ENCODE peak calls at places on chromosomes 1 and 21, in seven cellular contexts. E is pancreas, K is sigmoid colon, V is tibial artery, T is stomach, F is heart right ventricle, L is cardiac fibroblast. O is an unnamed sample.

GRCh38 chr1:90959352-90960206 is 62.3 kb downstream of the ZNF644 start:
- DNase-seq in E (no peak), K (no peak), V (no peak), T (no peak), F (no peak), L (peak; percentile 68), O (peak; percentile 5)

GRCh38 chr1:233518344-233518743 is 95.6 kb upstream of the KCNK1 start:
- DNase-seq in E (no peak), K (no peak), V (no peak), T (peak; percentile 42), F (no peak), L (peak; percentile 4), O (peak; percentile 15)

GRCh38 chr1:153919879-153920852 is 2.6 kb downstream of the GATAD2B start:
- DNase-seq in E (no peak), K (no peak), V (no peak), T (no peak), F (no peak), L (peak; percentile 41), O (no peak)

GRCh38 chr1:40257313-40257687 is 736 bp upstream of the ZMPSTE24 start:
- DNase-seq in E (peak; percentile 33), K (no peak), V (no peak), T (peak; percentile 34), F (no peak), L (no peak), O (no peak)

GRCh38 chr1:100834779-100835645 is 59.6 kb downstream of the EXTL2 start:
- DNase-seq in E (no peak), K (no peak), V (no peak), T (no peak), F (no peak), L (peak; percentile 31), O (peak; percentile 13)

GRCh38 chr1:185926562-185926961 is 192.4 kb downstream of the HMCN1 start:
- DNase-seq in E (no peak), K (no peak), V (no peak), T (no peak), F (no peak), L (peak; percentile 41), O (no peak)

GRCh38 chr1:103265551-103265950 is 157.2 kb upstream of the COL11A1 start:
- DNase-seq in E (no peak), K (no peak), V (no peak), T (no peak), F (no peak), L (no peak), O (no peak)

GRCh38 chr1:33349081-33349759 is 28.3 kb upstream of the A3GALT2 start:
- DNase-seq in E (peak; percentile 59), K (peak; percentile 75), V (no peak), T (peak; percentile 53), F (no peak), L (no peak), O (no peak)

GRCh38 chr1:84170171-84170570 is 26.1 kb downstream of the PRKACB start:
- DNase-seq in E (no peak), K (no peak), V (no peak), T (no peak), F (no peak), L (no peak), O (no peak)

GRCh38 chr1:31931241-31932225 is 6.6 kb downstream of the PTP4A2 start:
- DNase-seq in E (no peak), K (no peak), V (no peak), T (no peak), F (no peak), L (peak; percentile 73), O (no peak)

GRCh38 chr1:247189981-247190798 is 18.4 kb upstream of the ZNF124 start:
- DNase-seq in E (no peak), K (no peak), V (no peak), T (no peak), F (no peak), L (no peak), O (no peak)

GRCh38 chr1:208855403-208855802 is 611.2 kb upstream of the PLXNA2 start:
- DNase-seq in E (no peak), K (no peak), V (no peak), T (no peak), F (no peak), L (no peak), O (peak; percentile 61)

GRCh38 chr21:14833952-14834351 is 230.8 kb downstream of the NRIP1 start:
- DNase-seq in E (no peak), K (no peak), V (no peak), T (no peak), F (no peak), L (no peak), O (no peak)

GRCh38 chr1:94980049-94980908 is 53.4 kb upstream of the CNN3 start:
- DNase-seq in E (no peak), K (no peak), V (no peak), T (no peak), F (no peak), L (no peak), O (no peak)

GRCh38 chr1:219990782-219991510 is 55.4 kb downstream of the EPRS1 start:
- DNase-seq in E (no peak), K (no peak), V (no peak), T (no peak), F (no peak), L (peak; percentile 59), O (no peak)

GRCh38 chr21:34892196-34892595 is 156.9 kb downstream of the RUNX1 start:
- DNase-seq in E (no peak), K (no peak), V (no peak), T (no peak), F (no peak), L (no peak), O (no peak)

GRCh38 chr1:54795841-54796468 is 5.2 kb downstream of the TTC22 start:
- DNase-seq in E (no peak), K (no peak), V (no peak), T (peak; percentile 83), F (no peak), L (no peak), O (no peak)

GRCh38 chr1:175734642-175735041 is 8.8 kb downstream of the TNR start:
- DNase-seq in E (no peak), K (no peak), V (no peak), T (no peak), F (no peak), L (no peak), O (no peak)

GRCh38 chr1:212010004-212010403 is 25.4 kb downstream of the INTS7 start:
- DNase-seq in E (no peak), K (no peak), V (no peak), T (no peak), F (no peak), L (no peak), O (no peak)

GRCh38 chr1:2414297-2414958 is 2.1 kb upstream of the PEX10 start:
- DNase-seq in E (peak; percentile 65), K (peak; percentile 88), V (peak; percentile 58), T (peak; percentile 79), F (peak; percentile 71), L (peak; percentile 69), O (peak; percentile 42)

GRCh38 chr1:162587761-162588260 is 26.3 kb downstream of the UAP1 start:
- DNase-seq in E (no peak), K (no peak), V (no peak), T (no peak), F (no peak), L (no peak), O (no peak)

GRCh38 chr1:193104906-193105820 is at the start of gene GLRX2:
- DNase-seq in E (peak; percentile 85), K (peak; percentile 93), V (peak; percentile 83), T (peak; percentile 88), F (peak; percentile 83), L (peak; percentile 87), O (no peak)

GRCh38 chr1:193108471-193108870 is 3.3 kb upstream of the GLRX2 start:
- DNase-seq in E (no peak), K (no peak), V (no peak), T (no peak), F (no peak), L (no peak), O (no peak)

GRCh38 chr1:193104496-193104905 is 713 bp downstream of the GLRX2 start:
- DNase-seq in E (peak; percentile 22), K (peak; percentile 75), V (peak; percentile 52), T (peak; percentile 51), F (peak; percentile 34), L (no peak), O (no peak)

GRCh38 chr1:193103759-193104495 is 1.3 kb downstream of the GLRX2 start:
- DNase-seq in E (no peak), K (no peak), V (no peak), T (no peak), F (no peak), L (peak; percentile 22), O (no peak)

DNA sequence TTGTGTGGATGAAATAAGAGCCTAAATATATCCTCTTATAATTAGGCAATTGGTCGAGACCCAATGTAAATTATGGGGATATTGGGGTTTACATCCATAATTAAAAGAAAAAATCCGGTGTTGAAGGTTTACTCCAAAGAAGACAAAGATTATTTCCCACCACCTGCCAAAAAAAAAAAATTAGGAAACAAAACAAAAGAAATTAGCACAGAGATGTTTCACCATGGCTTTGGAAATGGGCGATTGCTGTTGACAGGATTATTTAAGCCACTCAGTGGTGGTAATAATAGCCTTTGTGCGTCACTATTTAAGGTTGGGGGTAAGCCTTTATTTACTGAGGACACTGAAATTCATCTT is 585 bp upstream of the GLRX2 start:
- DNase-seq in E (no peak), K (no peak), V (no peak), T (no peak), F (no peak), L (no peak), O (no peak)
- H3K4me3 ChIP-seq in E (peak overlapping the region; percentile 88), K (peak overlapping the region; percentile 84), V (peak overlapping the region; percentile 75), T (peak overlapping the region; percentile 92), F (peak overlapping the region; percentile 93), L (peak overlapping the region; percentile 82), O (peak overlapping the region; percentile 73)

GRCh38 chr1:217315346-217315745 is 315.5 kb downstream of the GPATCH2 start:
- DNase-seq in E (no peak), K (no peak), V (no peak), T (no peak), F (no peak), L (peak; percentile 27), O (no peak)

GRCh38 chr1:217313096-217313495 is 317.8 kb downstream of the GPATCH2 start:
- DNase-seq in E (no peak), K (no peak), V (no peak), T (no peak), F (no peak), L (no peak), O (no peak)

GRCh38 chr1:217311766-217312165 is 319.1 kb downstream of the GPATCH2 start:
- DNase-seq in E (no peak), K (no peak), V (no peak), T (no peak), F (no peak), L (peak; percentile 53), O (no peak)
- TF ChIP-seq CTCF in E (no peak), K (no peak), V (no peak), T (no peak), F (peak; percentile 20), L (peak; percentile 42), O (peak; percentile 30)

DNA sequence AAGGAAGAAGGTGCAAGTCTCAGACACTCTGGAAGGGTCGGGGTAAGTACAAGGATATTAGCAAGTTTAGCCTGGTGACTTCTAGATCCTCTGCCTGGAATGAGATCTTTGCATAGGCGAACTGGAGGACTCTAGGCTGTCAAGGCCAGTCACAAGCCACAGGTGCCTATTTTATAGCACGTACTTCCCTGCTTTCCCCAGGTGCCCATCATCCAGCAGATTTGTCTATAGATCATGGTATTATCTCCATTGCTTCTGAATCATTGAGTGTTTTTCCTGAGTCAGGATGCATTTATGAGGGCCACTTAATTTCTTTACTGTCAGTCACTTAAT is 34.8 kb upstream of the DIPK1A start:
- DNase-seq in E (no peak), K (no peak), V (no peak), T (no peak), F (no peak), L (no peak), O (no peak)
- H3K4me3 ChIP-seq in E (no peak overlapping the region), K (no peak overlapping the region), V (no peak overlapping the region), T (no peak overlapping the region), F (no peak overlapping the region), L (no peak overlapping the region), O (no peak overlapping the region)

GRCh38 chr1:20242890-20243479 is 47.7 kb upstream of the VWA5B1 start:
- DNase-seq in E (no peak), K (no peak), V (no peak), T (no peak), F (no peak), L (no peak), O (no peak)
- TF ChIP-seq CTCF in E (no peak), K (no peak), V (no peak), T (no peak), F (no peak), L (no peak), O (no peak)

O was measured in GM12864.